ENCODE peak calls at places on chromosome 11, in six cellular contexts. I is H9, S is OCI-LY7, X is PC-9, H is IMR-90, G is neuronal stem cell. P is an unnamed sample.

GRCh38 chr11:88115828-88116410 is 59.3 kb downstream of the RAB38 start:
- DNase-seq in H (no peak), G (peak; percentile 21), I (peak; percentile 24), X (no peak), S (no peak), P (no peak)

GRCh38 chr11:84089072-84090057 is 803.2 kb upstream of the CCDC90B start:
- DNase-seq in S (no peak), G (no peak), H (no peak), I (no peak), X (no peak), P (no peak)

GRCh38 chr11:35390737-35391682 is 28.3 kb downstream of the SLC1A2 start:
- DNase-seq in X (peak; percentile 43), S (no peak), G (no peak), I (no peak), H (peak; percentile 89), P (peak; percentile 72)

GRCh38 chr11:35746356-35747153 is 84.0 kb downstream of the TRIM44 start:
- DNase-seq in X (no peak), H (peak; percentile 41), I (no peak), G (no peak), S (no peak), P (no peak)

GRCh38 chr11:126115253-126115540 is 52.5 kb upstream of the CDON start:
- DNase-seq in G (no peak), H (no peak), X (no peak), I (no peak), S (no peak), P (peak; percentile 68)

GRCh38 chr11:63622318-63622717 is 8.1 kb upstream of the PLAAT3 start:
- DNase-seq in H (no peak), I (no peak), X (peak; percentile 67), S (no peak), G (no peak), P (peak; percentile 67)

GRCh38 chr11:61627831-61628753 is 47.2 kb upstream of the SYT7 start:
- DNase-seq in H (peak; percentile 73), G (peak; percentile 67), S (peak; percentile 31), I (peak; percentile 86), X (peak; percentile 80), P (peak; percentile 89)

GRCh38 chr11:95788921-95789505 is 569 bp downstream of the FAM76B start:
- DNase-seq in H (peak; percentile 43), G (peak; percentile 54), I (peak; percentile 57), S (peak; percentile 63), X (peak; percentile 16), P (peak; percentile 71)

GRCh38 chr11:29629281-29629680 is 387.5 kb downstream of the KCNA4 start:
- DNase-seq in G (no peak), H (no peak), X (no peak), I (no peak), S (no peak), P (peak; percentile 60)

GRCh38 chr11:107799245-107799859 is 59.2 kb downstream of the SLC35F2 start:
- DNase-seq in H (peak; percentile 57), I (peak; percentile 61), X (peak; percentile 65), S (peak; percentile 71), G (peak; percentile 35), P (peak; percentile 75)

GRCh38 chr11:85694385-85694980 is 8.5 kb upstream of the CCDC89 start:
- DNase-seq in X (no peak), S (peak; percentile 24), I (no peak), H (peak; percentile 71), G (no peak), P (peak; percentile 63)

GRCh38 chr11:75403037-75403436 is 3.7 kb downstream of the RPS3 start:
- DNase-seq in H (no peak), G (no peak), I (no peak), S (no peak), X (no peak), P (no peak)

GRCh38 chr11:75406338-75406777 is 7.0 kb downstream of the RPS3 start:
- DNase-seq in X (no peak), I (no peak), S (no peak), G (no peak), H (peak; percentile 87), P (no peak)

GRCh38 chr11:75402002-75402773 is 2.9 kb downstream of the RPS3 start:
- DNase-seq in G (no peak), S (no peak), X (no peak), H (no peak), I (no peak), P (no peak)

GRCh38 chr11:75400110-75400865 is 970 bp downstream of the RPS3 start:
- DNase-seq in G (no peak), I (no peak), S (peak; percentile 43), X (no peak), H (peak; percentile 14), P (no peak)

GRCh38 chr11:75403983-75404658 is 4.8 kb downstream of the RPS3 start:
- DNase-seq in S (no peak), I (no peak), H (no peak), X (no peak), G (no peak), P (no peak)
- H3K4me2 ChIP-seq in S (no peak overlapping the region), I (no peak overlapping the region), H (no peak overlapping the region), X (no peak overlapping the region), G (no peak overlapping the region), P (no peak overlapping the region)

DNA sequence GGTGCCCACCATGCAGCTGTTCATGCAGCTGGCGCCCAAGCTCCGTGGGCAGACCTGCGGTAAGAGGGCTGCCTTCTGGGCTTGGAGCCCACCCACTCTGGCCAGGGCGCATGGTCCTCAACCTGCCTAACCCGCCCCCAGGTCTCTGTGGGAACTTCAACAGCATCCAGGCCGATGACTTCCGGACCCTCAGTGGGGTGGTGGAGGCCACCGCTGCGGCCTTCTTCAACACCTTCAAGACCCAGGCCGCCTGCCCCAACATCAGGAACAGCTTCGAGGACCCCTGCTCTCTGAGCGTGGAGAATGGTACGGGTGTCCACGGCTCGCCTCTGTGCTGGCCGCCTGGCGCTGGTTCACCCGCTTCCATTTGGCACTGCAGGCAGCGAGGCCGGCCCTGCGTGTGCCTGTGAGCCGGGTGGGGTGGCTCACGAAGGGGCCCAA is 11.0 kb downstream of the MUC5AC start:
- DNase-seq in G (no peak), H (no peak), I (no peak), S (no peak), X (no peak), P (no peak)
- H3K4me2 ChIP-seq in G (no peak overlapping the region), H (no peak overlapping the region), I (no peak overlapping the region), S (no peak overlapping the region), X (no peak overlapping the region), P (no peak overlapping the region)

GRCh38 chr11:45145083-45145420 is 1.4 kb upstream of the PRDM11 start:
- DNase-seq in S (no peak), H (no peak), I (no peak), G (no peak), X (no peak), P (no peak)
- H3K4me2 ChIP-seq in S (no peak overlapping the region), H (no peak overlapping the region), I (peak overlapping the region; percentile 94), G (no peak overlapping the region), X (no peak overlapping the region), P (peak overlapping the region; percentile 89)

GRCh38 chr11:46351148-46351547 is 3.9 kb downstream of the DGKZ start:
- DNase-seq in H (no peak), I (no peak), S (no peak), X (no peak), G (no peak), P (no peak)

GRCh38 chr11:46352063-46352841 is 5.0 kb downstream of the DGKZ start:
- DNase-seq in I (peak; percentile 82), X (peak; percentile 44), S (peak; percentile 71), H (no peak), G (no peak), P (peak; percentile 64)

GRCh38 chr11:46350695-46351094 is 3.4 kb downstream of the DGKZ start:
- DNase-seq in X (no peak), G (no peak), I (no peak), S (no peak), H (no peak), P (no peak)

GRCh38 chr11:46353706-46354105 is 6.4 kb downstream of the DGKZ start:
- DNase-seq in H (peak; percentile 50), I (no peak), G (no peak), S (no peak), X (no peak), P (no peak)

DNA sequence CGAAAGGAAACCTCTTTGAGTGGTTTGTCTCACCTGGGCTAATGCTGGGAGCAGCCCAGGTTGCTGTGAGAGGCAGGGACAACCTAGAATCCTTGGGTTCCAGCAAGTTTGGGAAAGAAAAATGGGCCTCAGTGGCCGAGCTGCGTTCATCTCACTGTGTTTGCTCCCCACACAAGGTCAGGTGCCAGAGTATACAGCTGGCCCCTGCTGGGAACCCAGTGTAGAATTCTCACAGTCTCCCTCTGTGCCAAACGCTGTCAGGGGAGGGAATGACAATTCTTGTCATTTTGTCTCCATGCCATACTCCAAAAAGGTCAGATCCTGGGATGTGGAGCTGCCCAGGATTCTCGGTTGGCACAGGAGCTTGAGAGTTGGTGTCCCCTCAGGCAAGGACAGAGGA is 4.3 kb downstream of the DGKZ start:
- DNase-seq in G (no peak), I (no peak), S (no peak), H (no peak), X (no peak), P (no peak)
- H3K4me2 ChIP-seq in G (no peak overlapping the region), I (no peak overlapping the region), S (peak overlapping the region; percentile 43), H (no peak overlapping the region), X (no peak overlapping the region), P (peak overlapping the region; percentile 46)

DNA sequence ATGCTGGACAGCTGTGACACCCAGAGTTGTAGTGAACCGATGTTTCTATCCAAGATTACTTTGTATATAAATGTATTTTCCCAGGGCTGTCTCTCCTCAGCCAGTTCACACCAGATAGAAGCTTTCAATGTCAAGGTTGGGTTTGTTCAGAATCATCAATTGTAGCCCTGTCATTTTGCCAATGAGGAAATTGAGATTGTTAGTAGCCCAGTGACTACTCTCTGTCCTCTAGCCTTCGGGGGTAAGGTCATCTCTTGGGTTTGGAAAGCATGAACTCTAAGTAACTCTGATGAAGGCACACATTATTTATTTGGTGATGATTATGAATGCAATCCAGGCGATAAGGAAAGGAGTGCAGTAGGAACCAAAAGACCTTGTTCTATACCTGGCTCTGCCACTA is 165.6 kb downstream of the DBX1 start:
- DNase-seq in I (no peak), G (no peak), S (no peak), H (no peak), X (no peak), P (no peak)
- H3K4me2 ChIP-seq in I (no peak overlapping the region), G (no peak overlapping the region), S (no peak overlapping the region), H (peak overlapping the region; percentile 2), X (peak overlapping the region; percentile 40), P (no peak overlapping the region)

GRCh38 chr11:727859-728748 is 19.2 kb upstream of the TALDO1 start:
- DNase-seq in H (peak; percentile 72), X (peak; percentile 94), I (peak; percentile 89), G (peak; percentile 71), S (peak; percentile 73), P (peak; percentile 94)
- H3K4me2 ChIP-seq in H (no peak overlapping the region), X (peak overlapping the region; percentile 90), I (no peak overlapping the region), G (no peak overlapping the region), S (no peak overlapping the region), P (peak overlapping the region; percentile 57)

DNA sequence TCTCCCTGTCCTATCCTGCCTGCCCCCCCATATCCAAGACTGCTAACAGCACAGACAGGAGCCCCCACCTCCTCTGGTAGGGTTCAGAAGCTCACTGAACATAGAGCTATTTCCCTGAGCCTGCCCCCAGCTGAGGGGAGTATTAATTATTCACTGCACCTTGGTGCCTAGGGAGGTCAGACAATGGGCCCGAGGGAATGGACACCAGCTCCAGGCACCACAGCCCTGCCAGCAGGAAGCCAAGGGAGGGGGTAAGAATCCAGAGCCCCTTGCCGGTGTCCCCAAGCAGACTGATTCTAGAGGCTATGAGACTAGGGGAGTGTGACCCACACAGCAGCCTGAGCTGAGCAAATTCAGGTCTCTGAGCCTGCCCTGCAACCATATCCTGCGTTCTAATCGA is 3.1 kb downstream of the GDPD5 start:
- DNase-seq in I (no peak), S (no peak), G (no peak), H (no peak), X (no peak), P (no peak)
- H3K4me2 ChIP-seq in I (no peak overlapping the region), S (peak overlapping the region; percentile 72), G (no peak overlapping the region), H (no peak overlapping the region), X (no peak overlapping the region), P (no peak overlapping the region)